ENCODE peak calls at places on chromosomes 13 and 19, in ten cellular contexts. E is tibial artery; R is H7; S is psoas muscle; M is IMR-90; L is fibroblast of lung; Z is prostate gland; B is heart right ventricle; Y is CD8-positive, alpha-beta memory T cell; K is sigmoid colon. N is an unnamed sample. For H3K27me3 and H3K36me3, the result is how much of the 10 kb centered on the place peaks cover.

GRCh38 chr13:66503890-66504289 is 726.2 kb downstream of the PCDH9 start:
- DNase-seq in E (no peak), R (no peak), S (no peak), M (no peak), L (no peak), Z (no peak), B (no peak), Y (no peak), K (no peak), N (no peak)

GRCh38 chr13:41995946-41996345 is 35.0 kb upstream of the VWA8 start:
- DNase-seq in E (no peak), R (no peak), S (no peak), M (peak), L (peak), Z (no peak), B (no peak), Y (no peak), K (no peak), N (no peak)

GRCh38 chr19:27935669-27936068 is 1277.3 kb downstream of the UQCRFS1 start:
- DNase-seq in E (no peak), R (no peak), S (no peak), M (no peak), L (no peak), Z (no peak), B (no peak), Y (no peak), K (no peak), N (no peak)

GRCh38 chr13:46171223-46171622 is 10.8 kb downstream of the LCP1 start:
- DNase-seq in E (no peak), R (no peak), S (no peak), M (no peak), L (no peak), Z (no peak), B (no peak), Y (no peak), K (no peak), N (no peak)

GRCh38 chr19:2780284-2780683 is 2.8 kb downstream of the SGTA start:
- DNase-seq in E (no peak), R (no peak), S (no peak), M (no peak), L (no peak), Z (no peak), B (no peak), Y (no peak), K (no peak), N (no peak)

GRCh38 chr13:29125145-29125933 is 305.2 kb downstream of the MTUS2 start:
- DNase-seq in E (no peak), R (no peak), S (no peak), M (no peak), L (no peak), Z (no peak), B (no peak), Y (no peak), K (no peak), N (no peak)

GRCh38 chr13:63629591-63629990 is 2213.9 kb upstream of the PCDH20 start:
- DNase-seq in E (no peak), R (no peak), S (no peak), M (no peak), L (no peak), Z (no peak), B (no peak), Y (no peak), K (no peak), N (no peak)

GRCh38 chr19:3585301-3586123 is at the start of gene GIPC3:
- DNase-seq in E (no peak), R (peak), S (no peak), M (no peak), L (no peak), Z (no peak), B (no peak), Y (no peak), K (no peak), N (no peak)

GRCh38 chr19:43152217-43152616 is 34.1 kb downstream of the PSG5 start:
- DNase-seq in E (no peak), R (no peak), S (no peak), M (peak), L (peak), Z (no peak), B (no peak), Y (no peak), K (no peak), N (no peak)

GRCh38 chr13:113153810-113154748 is 4.4 kb upstream of the PROZ start:
- DNase-seq in E (peak), R (peak), S (peak), M (peak), L (peak), Z (peak), B (peak), Y (peak), K (peak), N (peak)

GRCh38 chr13:111539791-111540446 is 219.5 kb downstream of the TEX29 start:
- DNase-seq in E (no peak), R (peak), S (no peak), M (no peak), L (no peak), Z (no peak), B (no peak), Y (no peak), K (no peak), N (no peak)

GRCh38 chr13:54511356-54511755 is 1482.7 kb downstream of the OLFM4 start:
- DNase-seq in E (no peak), R (no peak), S (no peak), M (no peak), L (no peak), Z (no peak), B (no peak), Y (no peak), K (no peak), N (no peak)

GRCh38 chr13:99377641-99378040 is 70.4 kb upstream of the GPR183 start:
- DNase-seq in E (no peak), R (no peak), S (no peak), M (no peak), L (no peak), Z (no peak), B (no peak), Y (no peak), K (peak), N (no peak)

DNA sequence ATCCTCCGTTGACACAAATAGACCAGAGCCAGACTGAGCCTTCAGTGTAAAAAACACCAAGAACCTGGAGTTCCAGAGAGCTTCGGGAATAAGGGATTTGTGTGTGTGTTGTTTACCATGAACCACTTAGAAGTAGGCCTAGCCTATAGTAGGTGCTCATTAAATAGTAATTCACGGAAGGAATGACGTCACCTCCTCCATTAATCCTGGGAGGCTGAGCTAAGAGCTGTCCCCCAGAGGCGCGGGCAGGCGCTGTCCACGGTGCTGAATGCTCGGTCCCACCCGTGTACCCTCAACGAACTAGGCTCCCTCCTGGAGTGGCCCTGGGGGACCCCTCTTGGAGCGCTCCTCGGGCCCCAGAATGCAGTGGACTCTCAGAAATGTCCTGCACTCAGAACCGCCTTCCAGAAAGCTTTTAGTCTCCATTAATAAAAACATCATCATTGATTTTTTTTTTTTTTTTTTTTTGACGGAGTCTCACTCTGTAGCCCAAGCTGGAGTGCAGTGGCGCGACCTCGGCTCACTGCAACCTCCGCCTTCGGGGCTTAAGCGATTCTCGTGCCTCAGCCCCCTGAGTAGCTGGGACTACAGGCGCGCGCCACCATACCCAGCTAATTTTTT is 6.5 kb downstream of the UNC13A start:
- DNase-seq in E (no peak), R (peak), S (peak), M (peak), L (peak), Z (no peak), B (peak), Y (peak), K (no peak), N (peak)
- H3K27me3 ChIP-seq in E (under half), R (under half), S (under half), M (under half), L (under half), Z (under half), B (under half), Y (under half), K (half or more), N (under half)

GRCh38 chr19:5031231-5032100 is 62.6 kb downstream of the KDM4B start:
- DNase-seq in E (peak), R (peak), S (peak), M (peak), L (peak), Z (peak), B (peak), Y (peak), K (peak), N (peak)
- H3K36me3 ChIP-seq in E (under half), R (under half), S (under half), M (under half), L (under half), Z (under half), B (under half), Y (under half), K (under half), N (under half)

GRCh38 chr19:45969676-45970075 is 4.0 kb downstream of the NOVA2 start:
- DNase-seq in E (no peak), R (no peak), S (no peak), M (no peak), L (no peak), Z (no peak), B (no peak), Y (no peak), K (no peak), N (no peak)

GRCh38 chr19:45972081-45972943 is 1.4 kb downstream of the NOVA2 start:
- DNase-seq in E (peak), R (no peak), S (no peak), M (no peak), L (peak), Z (no peak), B (no peak), Y (no peak), K (no peak), N (no peak)

GRCh38 chr19:45973564-45974338 is at the start of gene NOVA2:
- DNase-seq in E (peak), R (peak), S (peak), M (peak), L (peak), Z (no peak), B (peak), Y (peak), K (peak), N (peak)

GRCh38 chr19:45972944-45973525 is 630 bp downstream of the NOVA2 start:
- DNase-seq in E (no peak), R (peak), S (no peak), M (no peak), L (no peak), Z (no peak), B (no peak), Y (no peak), K (no peak), N (no peak)

GRCh38 chr19:45971260-45971902 is 2.3 kb downstream of the NOVA2 start:
- DNase-seq in E (no peak), R (no peak), S (no peak), M (no peak), L (no peak), Z (no peak), B (peak), Y (no peak), K (no peak), N (no peak)
- H3K27me3 ChIP-seq in E (half or more), R (under half), S (half or more), M (half or more), L (under half), Z (under half), B (half or more), Y (under half), K (half or more), N (half or more)

DNA sequence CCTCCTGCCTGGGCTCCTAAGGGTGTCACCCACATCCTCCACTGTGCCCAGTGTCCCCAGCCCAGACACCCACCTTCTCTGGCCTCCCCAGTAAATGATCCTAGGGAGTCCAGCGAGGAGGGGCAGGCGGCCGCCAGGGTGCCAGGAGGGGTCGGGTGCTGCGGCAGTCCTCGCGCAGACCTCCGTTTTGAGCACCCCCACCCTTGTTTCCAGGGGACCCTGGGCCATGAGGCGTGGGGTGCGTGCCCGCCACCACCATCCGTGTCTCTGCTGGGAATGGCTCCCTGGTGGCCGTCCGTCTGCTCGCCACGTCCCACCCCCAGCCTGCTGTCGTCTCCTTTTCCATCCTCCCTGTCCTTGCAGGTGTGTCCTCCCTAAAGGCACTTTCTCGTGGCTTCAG is 133.0 kb downstream of the KDM4B start:
- DNase-seq in E (no peak), R (no peak), S (no peak), M (no peak), L (no peak), Z (no peak), B (no peak), Y (no peak), K (no peak), N (no peak)
- H3K36me3 ChIP-seq in E (under half), R (under half), S (under half), M (under half), L (under half), Z (under half), B (under half), Y (under half), K (under half), N (under half)

N was measured in MG63.